ENCODE peak calls at places on chromosomes 16 and 17, in five cellular contexts. K is kidney epithelial cell, F is fibroblast of lung, X is cardiac fibroblast, G is right atrium auricular region. O is an unnamed sample.

GRCh38 chr16:85524630-85525463 is 88.3 kb upstream of the GSE1 start:
- DNase-seq in K (no peak), F (peak), X (peak), G (peak), O (no peak)

GRCh38 chr17:13426991-13427390 is 174.7 kb downstream of the HS3ST3A1 start:
- DNase-seq in K (no peak), F (no peak), X (no peak), G (no peak), O (no peak)

GRCh38 chr16:57042157-57043111 is 49.9 kb upstream of the CPNE2 start:
- DNase-seq in K (peak), F (no peak), X (no peak), G (no peak), O (no peak)

GRCh38 chr16:66483689-66484452 is 56.8 kb downstream of the BEAN1 start:
- DNase-seq in K (no peak), F (peak), X (peak), G (peak), O (no peak)

GRCh38 chr17:65797809-65798208 is 236.4 kb upstream of the AXIN2 start:
- DNase-seq in K (no peak), F (peak), X (no peak), G (no peak), O (no peak)

GRCh38 chr16:19105891-19106624 is 7.7 kb upstream of the ITPRIPL2 start:
- DNase-seq in K (no peak), F (peak), X (no peak), G (no peak), O (no peak)

GRCh38 chr16:64440421-64440831 is 681.4 kb downstream of the CDH11 start:
- DNase-seq in K (peak), F (peak), X (peak), G (no peak), O (peak)

GRCh38 chr17:64077409-64077808 is 52.5 kb downstream of the ERN1 start:
- DNase-seq in K (no peak), F (peak), X (no peak), G (no peak), O (no peak)

GRCh38 chr16:85720319-85720637 is 30.6 kb downstream of the C16orf74 start:
- DNase-seq in K (peak), F (no peak), X (no peak), G (no peak), O (no peak)

GRCh38 chr17:81666092-81666341 is 388 bp downstream of the OXLD1 start:
- DNase-seq in K (no peak), F (peak), X (no peak), G (no peak), O (no peak)

GRCh38 chr17:81667754-81668153 is 1.2 kb downstream of the CCDC137 start:
- DNase-seq in K (no peak), F (no peak), X (no peak), G (no peak), O (no peak)

GRCh38 chr17:81665205-81666091 is 957 bp downstream of the OXLD1 start:
- DNase-seq in K (no peak), F (peak), X (peak), G (no peak), O (no peak)

GRCh38 chr17:81664051-81664470 is 2.3 kb downstream of the OXLD1 start:
- DNase-seq in K (no peak), F (no peak), X (no peak), G (no peak), O (no peak)

DNA sequence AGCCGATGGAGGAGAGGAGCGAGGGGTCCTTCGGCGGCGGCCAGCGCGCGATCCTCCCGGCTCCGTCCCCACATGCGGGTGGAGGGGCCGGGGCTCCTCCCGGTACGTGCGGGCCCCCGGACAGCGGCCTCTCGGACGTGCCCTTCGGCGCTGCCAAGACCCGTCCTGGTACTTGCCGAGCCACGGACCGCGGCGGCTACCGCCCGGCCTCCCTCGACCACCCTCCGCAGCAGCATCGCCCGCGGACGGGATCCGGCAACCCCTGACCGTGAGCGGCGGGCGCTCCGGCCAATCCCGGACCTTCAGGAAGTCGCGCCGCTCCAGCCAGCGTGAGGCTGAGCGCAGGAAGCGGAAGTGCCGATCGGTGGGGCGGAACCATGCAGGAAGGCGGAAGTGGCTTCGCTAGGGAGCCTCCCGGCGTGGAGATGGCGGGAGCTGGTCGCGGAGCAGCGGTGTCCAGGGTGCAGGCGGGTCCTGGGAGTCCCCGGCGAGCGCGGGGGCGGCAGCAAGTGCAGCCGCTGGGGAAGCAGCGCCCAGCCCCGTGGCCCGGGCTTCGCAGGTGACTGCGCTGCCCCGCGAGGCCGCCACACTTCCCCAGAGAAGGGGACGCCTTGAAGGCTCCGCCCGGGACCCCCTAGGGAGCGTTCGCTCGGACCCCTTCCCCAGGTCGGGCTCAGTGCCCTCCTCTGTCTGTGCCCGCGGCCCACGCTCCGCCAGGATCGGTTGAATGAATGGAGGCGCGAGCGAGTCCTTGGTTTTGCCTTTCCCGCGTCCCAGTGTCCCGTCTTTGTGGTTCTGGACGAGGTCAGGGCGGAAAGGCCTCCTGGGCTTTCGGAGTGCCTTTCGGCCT is at the start of the genes CCDC137 and OXLD1:
- DNase-seq in K (peak), F (peak), X (peak), G (peak), O (peak)
- TF ChIP-seq CTCF in K (no peak), F (no peak), X (no peak), G (no peak), O (no peak)

DNA sequence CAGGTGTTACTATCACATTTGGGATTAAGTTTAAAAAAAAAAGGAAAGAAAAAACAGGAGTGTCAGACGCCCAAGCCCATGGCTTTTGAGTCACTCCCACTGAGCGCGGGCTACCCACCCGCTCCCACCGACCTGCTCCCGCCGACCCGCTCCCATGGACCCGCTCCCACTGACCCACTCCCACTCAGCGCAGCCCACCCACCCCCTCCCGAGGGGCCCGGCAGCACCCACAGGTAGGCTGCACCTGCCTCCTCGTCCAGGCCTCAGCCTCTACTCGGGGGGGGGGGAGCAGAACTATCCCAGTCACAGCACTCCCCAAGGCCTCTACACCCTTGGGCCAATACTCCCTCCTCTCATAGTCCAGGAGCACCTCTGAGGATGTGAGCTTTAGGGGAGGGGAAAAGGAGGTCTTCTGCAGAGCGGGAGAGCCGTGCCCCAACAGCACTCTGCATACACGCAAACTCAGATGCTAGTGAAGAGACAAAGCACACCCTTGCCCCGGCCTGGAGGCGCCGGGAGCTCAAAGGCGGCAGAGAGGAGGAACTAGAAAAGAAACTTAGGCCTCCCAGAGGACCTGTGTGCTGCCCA is 2.9 kb downstream of the CLUH start:
- DNase-seq in K (no peak), F (no peak), X (no peak), G (no peak), O (no peak)
- H3K4me3 ChIP-seq in K (no peak), F (no peak), X (no peak), G (no peak), O (no peak)

GRCh38 chr17:35714988-35715387 is 16.5 kb upstream of the RASL10B start:
- DNase-seq in K (no peak), F (no peak), X (no peak), G (no peak), O (no peak)

GRCh38 chr17:35716173-35716572 is 15.3 kb upstream of the RASL10B start:
- DNase-seq in K (no peak), F (no peak), X (no peak), G (no peak), O (no peak)

GRCh38 chr17:35715416-35715815 is 16.0 kb upstream of the RASL10B start:
- DNase-seq in K (no peak), F (no peak), X (no peak), G (no peak), O (no peak)

GRCh38 chr17:35709874-35710273 is 21.6 kb upstream of the RASL10B start:
- DNase-seq in K (no peak), F (peak), X (peak), G (no peak), O (peak)

GRCh38 chr17:35713069-35713728 is 18.2 kb upstream of the RASL10B start:
- DNase-seq in K (peak), F (peak), X (peak), G (no peak), O (peak)
- TF ChIP-seq CTCF in K (no peak), F (no peak), X (no peak), G (no peak), O (no peak)

DNA sequence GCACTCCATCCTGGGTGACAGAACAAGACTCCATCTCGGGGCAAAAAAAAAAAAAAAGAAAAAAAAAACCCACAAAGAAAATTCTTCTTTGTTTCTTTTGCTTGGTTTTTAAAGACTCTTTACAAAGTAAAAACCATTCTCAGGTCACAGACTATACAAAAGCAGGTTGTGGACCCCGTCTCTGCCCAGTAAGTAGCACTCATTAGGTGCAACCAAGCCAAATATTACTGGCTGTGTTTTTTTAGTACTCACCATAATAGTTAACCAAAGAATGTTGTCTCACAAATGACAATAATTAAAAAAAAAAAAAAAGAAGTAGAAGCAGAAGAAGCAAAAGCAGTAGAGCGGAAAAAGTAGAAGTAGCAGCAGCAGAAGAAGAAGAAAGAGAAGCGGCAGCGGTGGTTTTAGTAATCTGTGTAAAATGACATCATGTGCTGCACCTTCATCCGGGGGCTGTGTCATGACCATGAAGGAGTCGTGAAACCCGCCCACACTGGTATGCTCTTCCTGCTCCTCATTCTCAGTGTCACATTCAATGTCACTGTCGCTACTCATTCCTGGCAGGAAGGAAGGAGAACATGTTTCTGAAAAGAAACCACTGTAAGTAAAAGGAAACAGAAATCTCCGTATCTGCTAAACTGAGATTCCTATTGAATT is 105.4 kb downstream of the TRIM37 start:
- DNase-seq in K (peak), F (peak), X (peak), G (peak), O (no peak)
- H3K4me3 ChIP-seq in K (no peak), F (peak), X (no peak), G (no peak), O (no peak)

GRCh38 chr17:50203086-50203485 is 1.7 kb upstream of the COL1A1 start:
- DNase-seq in K (no peak), F (peak), X (peak), G (no peak), O (no peak)
- TF ChIP-seq CTCF in K (no peak), F (no peak), X (no peak), G (no peak), O (peak)

GRCh38 chr16:50268352-50268751 is 2.0 kb downstream of the ADCY7 start:
- DNase-seq in K (no peak), F (no peak), X (no peak), G (no peak), O (no peak)
- H3K4me3 ChIP-seq in K (no peak), F (no peak), X (no peak), G (no peak), O (no peak)

GRCh38 chr17:16348586-16348985 is 4.7 kb downstream of the CENPV start:
- DNase-seq in K (no peak), F (no peak), X (no peak), G (no peak), O (no peak)
- TF ChIP-seq CTCF in K (no peak), F (no peak), X (no peak), G (no peak), O (no peak)

O was measured in AG09309.